ENCODE peak calls at places on chromosomes 13 and 19, in ten cellular contexts. C, X, S, D, B, O, T, J, K and N are unnamed samples.

GRCh38 chr13:61128850-61129645 is 286.6 kb downstream of the PCDH20 start:
- DNase-seq in C (no peak), X (no peak), S (no peak), D (no peak), B (no peak), O (no peak), T (no peak), J (no peak), K (no peak), N (no peak)

GRCh38 chr13:36102721-36103120 is 28.5 kb downstream of the DCLK1 start:
- DNase-seq in C (no peak), X (no peak), S (no peak), D (no peak), B (no peak), O (no peak), T (no peak), J (no peak), K (no peak), N (no peak)

GRCh38 chr19:33290082-33290815 is 12.1 kb downstream of the CEBPA start:
- DNase-seq in C (no peak), X (no peak), S (peak), D (no peak), B (no peak), O (no peak), T (no peak), J (no peak), K (no peak), N (no peak)

GRCh38 chr13:46607768-46608553 is 55.0 kb downstream of the LRCH1 start:
- DNase-seq in C (no peak), X (no peak), S (no peak), D (no peak), B (no peak), O (no peak), T (no peak), J (no peak), K (no peak), N (peak)

GRCh38 chr19:24004166-24004565 is 82.8 kb upstream of the ZNF254 start:
- DNase-seq in C (no peak), X (no peak), S (no peak), D (no peak), B (no peak), O (no peak), T (no peak), J (no peak), K (no peak), N (no peak)

GRCh38 chr13:26977541-26977940 is 194.1 kb downstream of the USP12 start:
- DNase-seq in C (no peak), X (no peak), S (no peak), D (no peak), B (no peak), O (no peak), T (no peak), J (no peak), K (no peak), N (no peak)

GRCh38 chr13:52862358-52863206 is 14.1 kb upstream of the PCDH8 start:
- DNase-seq in C (no peak), X (peak), S (no peak), D (no peak), B (peak), O (peak), T (no peak), J (no peak), K (peak), N (no peak)

GRCh38 chr19:30442715-30443114 is 70.5 kb downstream of the ZNF536 start:
- DNase-seq in C (no peak), X (no peak), S (no peak), D (no peak), B (no peak), O (no peak), T (no peak), J (no peak), K (no peak), N (no peak)